ENCODE peak calls at places on chromosomes 5 and 9, in five cellular contexts. D is psoas muscle, X is GM20000, M is BJ, Z is lower lobe of right lung. U is an unnamed sample.

GRCh38 chr5:9479361-9479760 is 66.5 kb downstream of the SEMA5A start:
- DNase-seq in Z (no peak), D (no peak), M (peak; percentile 70), X (no peak), U (no peak)

GRCh38 chr5:32506809-32507208 is 62.3 kb upstream of the ZFR start:
- DNase-seq in X (no peak), D (no peak), M (peak; percentile 78), Z (no peak), U (no peak)

GRCh38 chr9:12640021-12640587 is 53.1 kb upstream of the TYRP1 start:
- DNase-seq in X (peak; percentile 4), Z (no peak), D (no peak), M (peak; percentile 1), U (no peak)

GRCh38 chr5:141084487-141084989 is 9.9 kb upstream of the PCDHB2 start:
- DNase-seq in D (no peak), M (peak; percentile 14), X (no peak), Z (no peak), U (no peak)

GRCh38 chr5:177311361-177311722 is 356 bp downstream of the MXD3 start:
- DNase-seq in Z (no peak), D (no peak), M (no peak), X (no peak), U (no peak)

GRCh38 chr5:133941456-133942196 is 26.8 kb downstream of the C5orf15 start:
- DNase-seq in D (no peak), X (no peak), M (no peak), Z (no peak), U (no peak)

GRCh38 chr5:149125386-149125891 is 15.9 kb upstream of the ABLIM3 start:
- DNase-seq in X (no peak), D (no peak), Z (no peak), M (no peak), U (no peak)

GRCh38 chr9:124145903-124146575 is 111.7 kb upstream of the NEK6 start:
- DNase-seq in M (no peak), D (no peak), X (no peak), Z (no peak), U (no peak)

GRCh38 chr9:131727184-131727785 is 12.6 kb downstream of the RAPGEF1 start:
- DNase-seq in D (peak; percentile 64), Z (no peak), X (no peak), M (no peak), U (no peak)

GRCh38 chr9:111516061-111516465 is 8.9 kb upstream of the ZNF483 start:
- DNase-seq in Z (no peak), M (no peak), X (no peak), D (no peak), U (no peak)

GRCh38 chr5:1672396-1672795 is 127.2 kb downstream of the MRPL36 start:
- DNase-seq in D (no peak), Z (no peak), M (no peak), X (no peak), U (no peak)

GRCh38 chr5:1669276-1670155 is 130.1 kb downstream of the MRPL36 start:
- DNase-seq in X (peak; percentile 16), Z (no peak), D (no peak), M (no peak), U (no peak)

GRCh38 chr5:1670342-1670741 is 129.3 kb downstream of the MRPL36 start:
- DNase-seq in D (no peak), X (no peak), Z (no peak), M (no peak), U (no peak)

GRCh38 chr5:1673042-1673674 is 126.5 kb downstream of the MRPL36 start:
- DNase-seq in D (no peak), M (no peak), X (peak; percentile 15), Z (no peak), U (no peak)

DNA sequence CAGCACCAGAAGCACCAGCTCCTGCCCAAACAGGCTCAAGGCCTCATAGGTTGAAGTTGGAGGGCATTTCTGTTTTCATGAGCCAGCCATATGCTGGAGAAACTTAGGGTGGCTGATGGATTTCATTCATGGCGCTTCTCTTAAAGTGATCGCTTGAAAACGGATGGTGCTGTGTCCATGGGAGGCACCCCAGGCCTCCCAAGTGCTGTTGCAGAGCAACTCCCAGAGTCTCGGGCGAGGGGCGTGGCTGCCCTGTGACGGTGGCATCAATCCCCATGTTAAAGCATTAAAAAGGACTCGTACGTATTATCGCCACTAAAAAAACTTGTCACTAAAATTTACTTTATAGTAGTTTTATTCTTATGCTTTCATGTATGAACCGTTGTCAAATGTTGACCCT is 128.3 kb downstream of the MRPL36 start:
- DNase-seq in X (no peak), D (no peak), M (no peak), Z (no peak), U (no peak)
- TF ChIP-seq CTCF in X (no peak), D (no peak), M (no peak), Z (no peak), U (no peak)

GRCh38 chr5:180604271-180604670 is 13.0 kb upstream of the SCGB3A1 start:
- DNase-seq in D (peak; percentile 28), X (no peak), M (no peak), Z (peak; percentile 20), U (no peak)
- TF ChIP-seq CTCF in D (no peak), X (no peak), M (no peak), Z (no peak), U (no peak)

DNA sequence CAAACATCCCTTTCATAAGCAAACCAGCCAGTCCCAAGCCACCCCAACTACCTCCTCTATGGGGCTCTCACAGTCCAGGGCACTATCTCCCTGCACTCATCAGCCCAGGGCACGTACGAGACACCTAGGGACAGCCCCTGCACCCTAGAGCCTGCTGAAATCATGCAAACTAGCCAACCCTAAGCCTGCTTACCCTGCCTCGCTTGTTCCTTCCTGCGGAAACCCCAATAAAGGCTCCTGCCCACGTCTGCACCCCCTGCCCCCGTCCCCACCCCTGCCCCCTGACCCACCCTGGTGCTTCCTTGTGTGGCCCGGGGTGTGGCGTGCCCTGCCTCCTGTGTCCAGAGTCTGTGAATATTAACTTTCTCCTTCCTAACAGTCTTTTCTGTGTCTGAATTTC is 135.9 kb downstream of the GADD45G start:
- DNase-seq in D (no peak), Z (no peak), M (no peak), X (peak; percentile 58), U (no peak)
- TF ChIP-seq CTCF in D (no peak), Z (no peak), M (no peak), X (no peak), U (no peak)

DNA sequence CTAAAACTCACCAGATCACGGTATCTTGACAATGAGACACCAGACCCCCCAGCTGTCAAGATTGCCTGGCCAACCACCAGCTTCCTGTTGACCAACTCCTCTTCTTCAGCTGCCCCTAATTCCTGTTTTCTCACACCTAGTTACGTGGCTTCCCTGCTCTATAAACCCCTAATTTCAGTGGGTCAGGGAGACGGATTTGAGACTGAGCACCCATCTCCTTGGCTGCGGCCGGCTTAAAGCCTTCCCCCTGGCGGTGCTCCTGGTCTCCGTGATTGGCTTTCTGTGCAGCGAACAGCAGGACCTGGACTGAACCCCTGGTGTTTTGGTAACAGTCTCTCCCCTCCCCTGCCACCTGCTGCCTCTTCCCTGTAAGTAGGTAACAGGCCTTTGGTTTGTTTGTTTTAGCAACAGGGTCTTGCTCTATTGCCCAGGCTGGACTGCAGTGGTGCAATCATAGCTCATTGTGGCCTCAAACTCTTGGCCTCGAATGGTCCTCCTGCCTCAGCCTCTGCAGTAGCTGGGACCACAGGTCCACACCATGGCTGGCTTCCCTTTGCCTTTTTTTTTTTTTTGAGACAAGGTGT is 4.9 kb upstream of the ENTPD2 start:
- DNase-seq in D (no peak), X (no peak), M (no peak), Z (no peak), U (no peak)
- TF ChIP-seq CTCF in D (no peak), X (no peak), M (no peak), Z (no peak), U (no peak)

DNA sequence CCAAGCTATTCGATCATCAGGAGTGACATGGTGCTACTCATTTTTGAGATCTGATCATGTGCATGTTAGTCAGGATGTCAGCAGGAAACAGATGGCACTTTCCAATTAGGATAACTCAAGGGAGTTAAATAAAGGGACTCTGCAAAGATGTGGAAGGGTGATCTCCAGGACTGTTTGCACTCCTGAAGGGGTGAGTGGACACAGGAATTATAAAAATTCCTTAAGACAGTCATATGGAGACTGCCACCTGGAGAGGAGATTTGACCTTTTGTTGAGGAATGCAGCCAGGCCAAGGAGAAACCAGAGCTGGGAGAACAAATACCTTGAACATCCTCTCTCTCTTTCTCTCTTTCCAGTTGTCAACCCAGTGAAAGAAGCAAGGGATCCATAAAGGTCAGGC is 189.1 kb downstream of the GABRG2 start:
- DNase-seq in X (no peak), M (no peak), D (no peak), Z (no peak), U (no peak)
- TF ChIP-seq CTCF in X (no peak), M (no peak), D (no peak), Z (no peak), U (no peak)

GRCh38 chr5:68272289-68272688 is 56.7 kb downstream of the PIK3R1 start:
- DNase-seq in Z (no peak), M (no peak), X (no peak), D (no peak), U (no peak)
- TF ChIP-seq CTCF in Z (peak; percentile 25), M (peak; percentile 20), X (no peak), D (peak; percentile 36), U (peak; percentile 65)

DNA sequence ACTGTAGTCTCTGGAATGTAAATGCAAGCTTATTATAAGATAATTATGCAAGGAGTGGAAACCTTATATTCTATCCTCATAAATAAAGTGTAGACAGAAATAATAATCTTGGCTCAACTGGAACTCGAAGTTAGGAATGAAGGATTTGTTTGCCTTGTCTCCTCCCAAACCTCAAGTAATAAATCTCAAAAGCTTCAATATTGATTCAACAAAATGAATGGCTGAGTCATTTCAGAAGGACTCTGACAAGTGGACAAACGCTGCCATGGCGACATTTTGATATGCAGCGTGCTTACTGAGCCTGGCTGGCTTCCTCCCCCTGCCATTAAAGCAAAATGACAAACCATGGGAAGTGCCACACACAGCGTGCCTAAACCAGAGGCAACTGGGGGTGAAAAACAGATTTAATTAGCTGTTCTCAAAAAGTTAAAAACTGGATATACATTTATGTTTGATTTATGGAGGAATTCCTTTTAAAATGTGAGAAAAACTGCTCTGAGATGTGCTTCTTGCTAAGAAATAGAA is 10.5 kb upstream of the ADGRV1 start:
- DNase-seq in Z (peak; percentile 81), D (no peak), M (no peak), X (no peak), U (no peak)
- TF ChIP-seq CTCF in Z (no peak), D (no peak), M (no peak), X (no peak), U (no peak)

GRCh38 chr5:169814522-169814921 is 165.8 kb downstream of the INSYN2B start:
- DNase-seq in M (no peak), X (no peak), D (no peak), Z (no peak), U (no peak)
- TF ChIP-seq CTCF in M (no peak), X (no peak), D (no peak), Z (no peak), U (no peak)

GRCh38 chr5:217860-218456 is at the start of the genes CCDC127 and SDHA:
- DNase-seq in X (peak; percentile 100), D (peak; percentile 99), M (peak; percentile 47), Z (peak; percentile 97), U (peak; percentile 98)
- TF ChIP-seq CTCF in X (peak; percentile 40), D (peak; percentile 26), M (peak; percentile 57), Z (peak; percentile 42), U (peak; percentile 49)